ENCODE peak calls at places on chromosomes 5 and 9, in eight cellular contexts. O, A, E, D, W, V, K and X are unnamed samples.

GRCh38 chr5:151214614-151215545 is 9.0 kb downstream of the CCDC69 start:
- DNase-seq in O (peak), A (no peak), E (no peak), D (no peak), W (peak), V (peak), K (no peak), X (peak)

GRCh38 chr5:172868924-172869565 is 35.0 kb downstream of the ERGIC1 start:
- DNase-seq in O (no peak), A (peak), E (peak), D (no peak), W (peak), V (no peak), K (peak), X (peak)

GRCh38 chr9:4550777-4551476 is 60.7 kb downstream of the SLC1A1 start:
- DNase-seq in O (no peak), A (no peak), E (no peak), D (no peak), W (no peak), V (no peak), K (no peak), X (no peak)

GRCh38 chr5:55650391-55650790 is 61.7 kb downstream of the SLC38A9 start:
- DNase-seq in O (no peak), A (no peak), E (no peak), D (no peak), W (peak), V (no peak), K (no peak), X (no peak)

GRCh38 chr5:93151896-93152295 is 429.1 kb downstream of the NR2F1-AS1 start:
- DNase-seq in O (no peak), A (no peak), E (no peak), D (no peak), W (peak), V (no peak), K (no peak), X (no peak)

GRCh38 chr9:89588271-89588879 is 16.4 kb upstream of the GADD45G start:
- DNase-seq in O (no peak), A (no peak), E (no peak), D (no peak), W (no peak), V (no peak), K (no peak), X (no peak)

GRCh38 chr9:27835286-27835685 is 262.0 kb upstream of the C9orf72 start:
- DNase-seq in O (no peak), A (no peak), E (no peak), D (peak), W (no peak), V (no peak), K (no peak), X (no peak)

GRCh38 chr5:82728931-82729717 is 348.1 kb downstream of the TMEM167A start:
- DNase-seq in O (no peak), A (no peak), E (no peak), D (no peak), W (no peak), V (no peak), K (no peak), X (no peak)

GRCh38 chr9:89623925-89624420 is 19.2 kb downstream of the GADD45G start:
- DNase-seq in O (no peak), A (no peak), E (no peak), D (no peak), W (no peak), V (no peak), K (no peak), X (no peak)

GRCh38 chr9:25861416-25861815 is 183.2 kb upstream of the TUSC1 start:
- DNase-seq in O (no peak), A (no peak), E (no peak), D (no peak), W (no peak), V (no peak), K (no peak), X (no peak)

GRCh38 chr5:57532513-57533497 is 50.2 kb upstream of the ACTBL2 start:
- DNase-seq in O (no peak), A (no peak), E (no peak), D (no peak), W (peak), V (no peak), K (no peak), X (no peak)

GRCh38 chr5:158283341-158283740 is 424.4 kb upstream of the CLINT1 start:
- DNase-seq in O (no peak), A (no peak), E (no peak), D (no peak), W (no peak), V (no peak), K (no peak), X (no peak)

GRCh38 chr9:80839821-80840670 is 849.3 kb downstream of the TLE1 start:
- DNase-seq in O (no peak), A (no peak), E (no peak), D (no peak), W (no peak), V (no peak), K (no peak), X (no peak)

GRCh38 chr5:59157001-59157527 is 574.2 kb downstream of the RAB3C start:
- DNase-seq in O (no peak), A (no peak), E (no peak), D (no peak), W (no peak), V (no peak), K (no peak), X (no peak)
- TF ChIP-seq CTCF in O (no peak), A (no peak), E (no peak), D (no peak), W (no peak), V (no peak), K (no peak), X (no peak)

GRCh38 chr9:76803762-76804161 is 39.5 kb downstream of the PCA3 start:
- DNase-seq in O (no peak), A (no peak), E (no peak), D (no peak), W (no peak), V (no peak), K (no peak), X (no peak)
- TF ChIP-seq CTCF in O (no peak), A (no peak), E (no peak), D (no peak), W (no peak), V (no peak), K (no peak), X (no peak)

DNA sequence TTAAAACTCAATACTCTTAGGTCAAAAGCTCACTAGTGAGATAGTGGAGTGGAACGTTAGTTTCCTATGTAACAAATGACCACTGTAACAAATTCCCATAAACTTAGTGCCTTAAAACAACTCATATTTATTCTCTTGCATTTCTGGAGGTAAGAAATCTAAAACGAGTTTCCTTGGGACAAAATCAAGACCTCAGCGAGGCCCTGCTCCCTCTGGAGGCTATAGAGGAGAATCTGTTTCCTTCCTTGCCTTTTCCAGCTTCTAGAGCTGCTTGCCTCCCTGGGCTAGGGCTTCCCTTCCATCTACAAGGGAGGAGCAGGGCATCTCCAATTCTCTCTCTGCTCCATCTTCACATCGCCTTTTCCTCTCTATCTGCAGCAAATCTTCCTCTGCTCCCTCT is 32.0 kb downstream of the SEMA5A start:
- DNase-seq in O (no peak), A (no peak), E (no peak), D (no peak), W (peak), V (no peak), K (no peak), X (no peak)
- TF ChIP-seq CTCF in O (no peak), A (no peak), E (peak), D (no peak), W (peak), V (no peak), K (no peak), X (no peak)

DNA sequence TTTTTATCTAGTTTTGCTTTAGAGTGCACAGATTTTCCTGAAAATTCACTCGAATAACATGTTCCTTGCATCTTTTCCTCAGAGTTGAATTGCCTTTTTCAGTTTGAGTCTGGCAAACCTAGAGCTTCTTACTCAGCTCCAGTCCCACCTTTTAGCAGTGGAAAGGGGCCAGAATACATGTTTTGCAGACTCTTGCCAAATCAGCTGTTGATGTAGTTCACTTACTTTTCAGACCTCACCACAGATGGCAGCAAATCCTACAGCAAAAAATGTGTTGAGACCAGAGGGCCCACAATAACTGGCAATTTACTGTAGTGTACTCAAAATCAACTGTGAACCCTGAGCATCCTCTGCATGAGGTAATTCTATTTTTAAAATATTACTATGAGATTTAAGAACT is 545.2 kb upstream of the ACO1 start:
- DNase-seq in O (no peak), A (no peak), E (no peak), D (no peak), W (peak), V (no peak), K (peak), X (no peak)
- TF ChIP-seq CTCF in O (no peak), A (no peak), E (no peak), D (no peak), W (peak), V (no peak), K (no peak), X (no peak)

DNA sequence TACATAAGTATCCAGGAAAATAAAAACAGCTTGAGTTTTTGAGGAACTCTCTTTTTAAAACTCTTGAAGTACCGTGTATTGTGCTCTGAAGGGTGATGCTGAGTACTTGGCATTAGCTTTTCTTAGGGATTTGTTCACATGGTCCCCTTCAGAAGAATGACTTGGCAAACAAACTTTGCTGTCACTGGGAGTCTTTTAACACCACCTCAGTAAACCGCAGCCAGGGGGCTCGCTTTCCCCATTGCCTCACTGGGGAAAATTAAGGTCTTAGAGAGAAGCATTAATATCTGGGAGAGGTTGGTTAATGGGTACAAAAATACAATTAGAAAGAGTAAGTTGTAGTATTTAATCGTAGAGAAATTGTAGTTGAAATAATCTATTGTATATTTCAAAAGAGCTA is 105.9 kb upstream of the DAP start:
- DNase-seq in O (no peak), A (no peak), E (no peak), D (no peak), W (no peak), V (no peak), K (no peak), X (no peak)
- TF ChIP-seq CTCF in O (no peak), A (peak), E (no peak), D (no peak), W (no peak), V (no peak), K (no peak), X (no peak)

DNA sequence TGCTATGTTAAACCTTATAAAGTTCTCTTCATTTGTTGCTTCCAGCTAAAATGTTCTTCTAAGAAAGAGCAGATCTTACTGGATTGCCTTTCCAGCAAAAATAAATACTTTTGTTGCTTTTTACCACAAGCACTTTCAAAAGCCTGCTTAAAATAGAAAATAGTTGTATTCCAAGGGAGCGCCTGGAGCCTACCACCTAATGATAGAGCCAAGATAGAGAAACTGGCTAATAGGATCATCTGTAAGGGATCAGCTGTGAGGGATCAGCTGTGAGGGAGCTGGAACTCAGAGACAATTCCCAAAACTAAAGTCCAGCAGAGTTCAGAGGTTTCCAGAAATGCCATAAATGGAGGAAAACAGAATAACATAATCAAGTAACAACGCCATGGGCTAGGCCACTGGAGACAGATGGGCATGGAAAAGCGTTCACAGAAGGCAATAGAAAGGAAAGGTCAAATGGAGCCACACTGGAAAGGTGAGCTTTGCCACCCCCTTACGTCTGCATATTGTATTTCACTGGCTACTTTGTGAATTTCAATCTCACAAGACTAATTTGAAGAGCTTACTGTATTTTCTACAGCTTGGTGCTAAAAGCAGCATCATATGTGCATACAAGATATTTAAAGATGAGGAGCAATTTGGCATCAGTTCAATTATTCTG is 140.6 kb upstream of the TLE4 start:
- DNase-seq in O (no peak), A (peak), E (no peak), D (no peak), W (no peak), V (no peak), K (no peak), X (no peak)
- TF ChIP-seq CTCF in O (no peak), A (peak), E (no peak), D (no peak), W (peak), V (no peak), K (no peak), X (no peak)

DNA sequence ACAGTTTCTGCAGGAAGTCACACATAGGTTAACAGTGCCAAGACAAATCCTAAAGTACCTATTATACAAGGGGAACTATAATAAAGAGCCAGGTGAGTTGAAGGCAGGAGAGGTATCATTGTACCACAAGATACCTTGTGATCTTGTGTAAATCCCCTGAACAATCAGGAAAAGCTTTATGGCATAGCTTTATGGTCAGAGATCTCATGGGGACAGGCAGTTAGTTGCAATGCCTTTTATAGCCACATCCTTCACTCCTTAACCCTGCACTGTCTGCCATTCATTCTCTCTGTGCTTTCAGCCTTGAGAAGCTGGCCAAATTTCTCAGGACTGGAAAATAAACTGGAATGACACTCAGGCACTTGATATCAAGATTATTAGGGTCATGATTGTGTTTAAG is 97.0 kb downstream of the GHR start:
- DNase-seq in O (no peak), A (no peak), E (no peak), D (no peak), W (no peak), V (no peak), K (no peak), X (no peak)
- TF ChIP-seq CTCF in O (no peak), A (no peak), E (no peak), D (no peak), W (no peak), V (no peak), K (no peak), X (no peak)

GRCh38 chr5:4584982-4585381 is 555.1 kb upstream of the ADAMTS16 start:
- DNase-seq in O (no peak), A (no peak), E (no peak), D (no peak), W (peak), V (no peak), K (no peak), X (no peak)
- TF ChIP-seq CTCF in O (no peak), A (no peak), E (no peak), D (no peak), W (peak), V (no peak), K (no peak), X (no peak)

GRCh38 chr5:148306446-148306845 is 5.8 kb upstream of the SPINK7 start:
- DNase-seq in O (no peak), A (no peak), E (no peak), D (no peak), W (no peak), V (no peak), K (no peak), X (no peak)
- TF ChIP-seq CTCF in O (no peak), A (no peak), E (no peak), D (no peak), W (peak), V (no peak), K (no peak), X (no peak)